ENCODE peak calls at places on chromosomes 5 and 9, in eight cellular contexts. L is prostate gland, M is cardiac fibroblast, K is chondrocyte, U is fibroblast of mammary gland, V is spleen, Z is PC-3, C is cardiac muscle cell. I is an unnamed sample.

GRCh38 chr5:82560966-82561365 is 282.8 kb upstream of the RPS23 start:
- DNase-seq in V (no peak), L (no peak), U (no peak), M (no peak), K (no peak), Z (no peak), C (no peak), I (no peak)

GRCh38 chr5:72467987-72468386 is 39.2 kb downstream of the ZNF366 start:
- DNase-seq in K (no peak), C (peak; percentile 93), Z (peak; percentile 80), U (peak; percentile 84), V (no peak), L (no peak), M (peak; percentile 89), I (peak; percentile 57)

GRCh38 chr9:35056571-35057270 is 15.7 kb downstream of the VCP start:
- DNase-seq in C (no peak), M (no peak), U (no peak), V (no peak), Z (no peak), L (no peak), K (no peak), I (no peak)

GRCh38 chr5:86507574-86507973 is 110.2 kb upstream of the COX7C start:
- DNase-seq in L (no peak), M (no peak), V (no peak), C (no peak), U (no peak), Z (peak; percentile 17), K (no peak), I (no peak)

GRCh38 chr5:170651902-170652301 is 131.6 kb upstream of the GABRP start:
- DNase-seq in Z (no peak), M (no peak), C (no peak), V (no peak), L (no peak), U (no peak), K (no peak), I (no peak)

GRCh38 chr9:9791621-9792020 is 821.2 kb downstream of the PTPRD start:
- DNase-seq in V (no peak), Z (peak; percentile 25), C (peak; percentile 1), U (peak; percentile 28), L (no peak), K (no peak), M (no peak), I (no peak)

GRCh38 chr9:5909999-5910398 is 19.3 kb downstream of the MLANA start:
- DNase-seq in C (no peak), Z (peak; percentile 54), L (no peak), M (no peak), U (peak; percentile 62), V (no peak), K (no peak), I (no peak)

GRCh38 chr5:67969631-67970030 is 245.9 kb upstream of the PIK3R1 start:
- DNase-seq in U (no peak), V (no peak), K (no peak), L (no peak), C (no peak), Z (no peak), M (no peak), I (no peak)

GRCh38 chr9:97819735-97820134 is 33.3 kb upstream of the FOXE1 start:
- DNase-seq in M (no peak), C (no peak), Z (no peak), V (no peak), L (no peak), K (no peak), U (no peak), I (no peak)

GRCh38 chr5:102663771-102664530 is 91.2 kb upstream of the PAM start:
- DNase-seq in V (no peak), U (peak; percentile 14), K (no peak), C (no peak), Z (peak; percentile 51), M (no peak), L (no peak), I (no peak)

GRCh38 chr5:83955916-83956315 is 235.3 kb upstream of the HAPLN1 start:
- DNase-seq in V (no peak), U (peak; percentile 46), Z (peak; percentile 59), C (peak; percentile 36), M (peak; percentile 26), L (no peak), K (no peak), I (no peak)

GRCh38 chr9:20684035-20684864 is at the start of gene FOCAD:
- DNase-seq in C (peak; percentile 97), Z (peak; percentile 93), L (peak; percentile 95), V (peak; percentile 100), U (peak; percentile 89), M (peak; percentile 96), K (peak; percentile 99), I (peak; percentile 92)
- TF ChIP-seq CTCF in C (no peak), Z (no peak), L (peak; percentile 39), V (no peak), U (no peak), M (no peak), K (peak; percentile 11), I (no peak)

GRCh38 chr5:332843-333242 is 11.3 kb downstream of the AHRR start:
- DNase-seq in Z (no peak), V (no peak), L (no peak), M (no peak), U (no peak), C (peak; percentile 13), K (no peak), I (no peak)

GRCh38 chr5:333945-334344 is 12.4 kb downstream of the AHRR start:
- DNase-seq in C (no peak), Z (no peak), K (no peak), M (no peak), U (no peak), L (no peak), V (no peak), I (no peak)

GRCh38 chr5:334903-335739 is 13.6 kb downstream of the AHRR start:
- DNase-seq in C (no peak), Z (no peak), U (no peak), M (no peak), K (no peak), V (no peak), L (no peak), I (no peak)

GRCh38 chr5:335740-336038 is 14.2 kb downstream of the AHRR start:
- DNase-seq in M (no peak), U (no peak), Z (no peak), L (no peak), K (no peak), V (no peak), C (no peak), I (no peak)

GRCh38 chr5:337565-338130 is 16.1 kb downstream of the AHRR start:
- DNase-seq in L (no peak), V (no peak), C (peak; percentile 52), U (no peak), K (no peak), M (peak; percentile 61), Z (peak; percentile 50), I (no peak)
- TF ChIP-seq CTCF in L (peak; percentile 13), V (no peak), C (peak; percentile 63), U (peak; percentile 31), K (peak; percentile 78), M (peak; percentile 49), Z (peak; percentile 52), I (no peak)

DNA sequence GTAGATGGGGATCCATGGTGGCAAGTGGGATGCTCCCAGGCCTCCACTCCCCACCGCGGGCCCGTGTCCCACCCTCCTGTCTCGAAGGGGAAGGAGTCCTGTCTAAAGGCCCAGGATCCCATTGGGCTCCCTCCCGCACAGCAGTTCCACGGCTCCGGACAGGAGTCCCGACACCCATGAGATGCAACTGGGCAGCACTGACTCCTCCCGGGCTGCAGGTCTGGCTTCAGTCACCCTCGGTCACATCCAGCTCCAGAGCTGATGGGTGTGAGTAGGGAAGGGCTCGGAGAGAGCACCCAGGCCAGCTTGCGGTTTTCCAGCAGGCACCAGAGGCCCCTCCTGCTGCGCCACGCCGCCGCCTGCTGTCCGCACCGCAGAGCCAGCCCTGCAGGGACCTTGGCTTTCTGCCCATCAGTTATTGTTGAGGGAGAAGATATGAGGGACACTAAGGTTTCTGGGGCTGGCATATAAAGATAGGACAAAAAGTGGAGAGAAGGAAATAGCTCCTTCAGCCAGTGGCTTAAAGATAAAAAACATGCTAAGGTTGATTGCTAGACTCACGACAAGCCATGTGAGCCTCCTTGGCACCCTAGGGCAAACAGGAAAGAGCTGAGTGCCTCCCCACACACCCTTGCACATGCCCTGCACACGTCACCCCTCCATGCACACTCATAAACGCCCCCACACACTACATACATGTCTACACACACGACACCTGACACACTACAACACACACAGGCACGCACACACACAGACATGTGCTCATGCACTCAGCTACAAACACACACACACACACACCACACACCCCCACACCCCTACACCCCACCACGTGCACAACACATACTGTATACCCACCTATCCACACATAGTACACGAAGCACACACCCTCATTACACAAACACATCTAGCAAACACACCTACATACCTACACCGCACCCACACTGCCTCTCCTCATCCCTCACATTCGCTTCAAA is 79.0 kb downstream of the AK8 start:
- DNase-seq in M (peak; percentile 10), V (no peak), L (peak; percentile 12), Z (peak; percentile 19), C (no peak), K (no peak), U (peak; percentile 4), I (no peak)
- TF ChIP-seq CTCF in M (no peak), V (no peak), L (no peak), Z (peak; percentile 16), C (no peak), K (no peak), U (no peak), I (no peak)

GRCh38 chr5:149904293-149904886 is 40.2 kb downstream of the PDE6A start:
- DNase-seq in L (no peak), M (no peak), C (peak; percentile 5), U (peak; percentile 13), Z (no peak), K (no peak), V (no peak), I (no peak)

GRCh38 chr5:149900390-149900789 is 44.2 kb downstream of the PDE6A start:
- DNase-seq in C (no peak), V (no peak), U (no peak), L (no peak), M (no peak), K (no peak), Z (no peak), I (no peak)

GRCh38 chr5:149903441-149903840 is 41.2 kb downstream of the PDE6A start:
- DNase-seq in C (no peak), L (no peak), M (no peak), Z (no peak), K (no peak), U (no peak), V (no peak), I (no peak)

GRCh38 chr5:149901511-149901910 is 43.1 kb downstream of the PDE6A start:
- DNase-seq in V (no peak), U (no peak), L (no peak), C (no peak), K (no peak), M (no peak), Z (no peak), I (no peak)

GRCh38 chr5:149902177-149902576 is 42.4 kb downstream of the PDE6A start:
- DNase-seq in U (no peak), M (no peak), V (no peak), K (no peak), L (no peak), Z (no peak), C (no peak), I (no peak)
- TF ChIP-seq CTCF in U (peak; percentile 6), M (peak; percentile 19), V (no peak), K (peak; percentile 59), L (no peak), Z (no peak), C (no peak), I (no peak)

I was measured in CD14-positive monocyte.